ENCODE peak calls at places on chromosomes 11 and 22, in eight cellular contexts. K is NB4, Z is dorsolateral prefrontal cortex, Q is psoas muscle, J is BE2C, I is mesothelial cell of epicardium, D is endothelial cell, U is ovary. X is an unnamed sample.

GRCh38 chr11:22199243-22199642 is 6.4 kb downstream of the ANO5 start:
- DNase-seq in U (no peak), Q (no peak), Z (no peak), J (no peak), I (no peak), K (no peak), D (no peak), X (no peak)

GRCh38 chr22:49869091-49869830 is 15.6 kb downstream of the ZBED4 start:
- DNase-seq in Z (no peak), I (no peak), J (no peak), U (no peak), Q (no peak), D (no peak), K (no peak), X (peak)

GRCh38 chr11:96635655-96636054 is 245.8 kb downstream of the JRKL start:
- DNase-seq in K (no peak), J (no peak), Z (no peak), Q (peak), D (no peak), I (no peak), U (no peak), X (no peak)

GRCh38 chr11:118136341-118136740 is 16.3 kb downstream of the SCN4B start:
- DNase-seq in U (no peak), J (no peak), Q (no peak), D (no peak), I (no peak), Z (no peak), K (no peak), X (no peak)

GRCh38 chr11:45665206-45665932 is at the start of gene CHST1:
- DNase-seq in Q (peak), I (peak), D (peak), U (peak), K (peak), Z (peak), J (peak), X (no peak)

GRCh38 chr11:72742522-72743320 is 9.5 kb downstream of the ARAP1 start:
- DNase-seq in K (no peak), D (no peak), Z (no peak), U (no peak), I (no peak), Q (no peak), J (no peak), X (no peak)

GRCh38 chr11:95444309-95445202 is 213.6 kb upstream of the SESN3 start:
- DNase-seq in D (no peak), Z (no peak), I (no peak), J (no peak), U (no peak), K (no peak), Q (no peak), X (no peak)

GRCh38 chr11:85941380-85941973 is 86.3 kb downstream of the CCDC83 start:
- DNase-seq in J (peak), K (peak), U (peak), Z (peak), I (no peak), Q (peak), D (peak), X (no peak)

GRCh38 chr11:12235945-12236743 is 125.8 kb downstream of the MICAL2 start:
- DNase-seq in K (peak), Q (no peak), J (no peak), I (no peak), Z (peak), U (peak), D (no peak), X (peak)

GRCh38 chr22:23894710-23895598 is 771 bp downstream of the MIF start:
- DNase-seq in K (peak), Z (peak), U (peak), J (peak), I (peak), D (peak), Q (peak), X (peak)

GRCh38 chr11:14687943-14688627 is 44.5 kb downstream of the PDE3B start:
- DNase-seq in I (no peak), U (no peak), Q (no peak), K (no peak), Z (no peak), J (no peak), D (no peak), X (no peak)

GRCh38 chr22:49958961-49959781 is 1.4 kb upstream of the PIM3 start:
- DNase-seq in Z (no peak), I (no peak), Q (peak), K (no peak), J (peak), U (no peak), D (no peak), X (no peak)

GRCh38 chr11:61392991-61393595 is 706 bp downstream of the TMEM216 start:
- DNase-seq in I (no peak), J (no peak), U (no peak), Z (no peak), K (peak), Q (no peak), D (peak), X (no peak)

GRCh38 chr11:120131941-120132644 is 5.8 kb downstream of the TRIM29 start:
- DNase-seq in K (no peak), Z (peak), J (peak), I (peak), U (peak), Q (no peak), D (no peak), X (no peak)

GRCh38 chr22:31906086-31906485 is 38.2 kb upstream of the YWHAH start:
- DNase-seq in K (no peak), Q (no peak), U (no peak), Z (no peak), I (no peak), J (no peak), D (no peak), X (no peak)

GRCh38 chr11:2415601-2416380 is 15.2 kb downstream of the TSSC4 start:
- DNase-seq in D (no peak), I (no peak), U (no peak), Q (no peak), K (peak), J (no peak), Z (no peak), X (no peak)

GRCh38 chr11:13772223-13773046 is 104.0 kb downstream of the FAR1 start:
- DNase-seq in K (peak), Z (no peak), D (peak), J (no peak), U (no peak), Q (no peak), I (no peak), X (no peak)

GRCh38 chr11:77710358-77710757 is 72.8 kb upstream of the CLNS1A start:
- DNase-seq in J (no peak), Z (no peak), Q (no peak), D (no peak), U (no peak), I (no peak), K (no peak), X (no peak)

GRCh38 chr11:120563698-120564572 is 52.4 kb downstream of the GRIK4 start:
- DNase-seq in Q (peak), D (peak), K (peak), J (peak), U (peak), I (peak), Z (peak), X (no peak)

GRCh38 chr22:41762980-41763779 is 37.3 kb upstream of the CCDC134 start:
- DNase-seq in K (peak), Z (no peak), U (no peak), D (peak), J (peak), Q (no peak), I (peak), X (peak)

GRCh38 chr11:69523453-69523852 is 42.0 kb downstream of the LINC01488 start:
- DNase-seq in J (no peak), K (no peak), U (no peak), I (no peak), Q (no peak), Z (no peak), D (no peak), X (no peak)

GRCh38 chr11:64770120-64770519 is 8.2 kb downstream of the SF1 start:
- DNase-seq in D (no peak), Z (no peak), I (no peak), K (no peak), U (no peak), J (no peak), Q (no peak), X (no peak)

GRCh38 chr11:17931595-17931994 is 81.3 kb downstream of the SERGEF start:
- DNase-seq in K (no peak), D (no peak), Z (no peak), U (no peak), I (no peak), J (no peak), Q (no peak), X (no peak)

GRCh38 chr11:130159657-130160459 is at the start of gene ST14:
- DNase-seq in D (peak), I (peak), Z (no peak), Q (no peak), K (peak), J (no peak), U (no peak), X (no peak)

GRCh38 chr11:21541226-21541625 is 651.7 kb upstream of the ANO5 start:
- DNase-seq in Z (no peak), I (no peak), D (no peak), Q (no peak), K (no peak), U (no peak), J (no peak), X (no peak)

GRCh38 chr11:46491661-46492331 is 100.2 kb upstream of the CHRM4 start:
- DNase-seq in Z (no peak), D (no peak), I (no peak), Q (no peak), U (no peak), K (no peak), J (no peak), X (no peak)

GRCh38 chr11:103494491-103494890 is 385.3 kb downstream of the DYNC2H1 start:
- DNase-seq in D (no peak), I (no peak), Z (no peak), J (no peak), K (no peak), Q (no peak), U (no peak), X (no peak)

GRCh38 chr11:9754041-9754471 is 90.2 kb downstream of the SWAP70 start:
- DNase-seq in D (no peak), U (no peak), J (no peak), Z (no peak), I (no peak), K (peak), Q (no peak), X (no peak)
- TF ChIP-seq CTCF in D (no peak), U (no peak), J (no peak), Z (no peak), I (no peak), K (no peak), Q (no peak), X (no peak)

GRCh38 chr22:20747223-20747622 is 26.7 kb upstream of the SERPIND1 start:
- DNase-seq in I (no peak), Q (no peak), J (no peak), D (no peak), U (no peak), K (no peak), Z (no peak), X (no peak)
- TF ChIP-seq CTCF in I (no peak), Q (no peak), J (no peak), D (no peak), U (no peak), K (no peak), Z (no peak), X (no peak)

GRCh38 chr22:46129390-46130041 is 20.8 kb upstream of the PPARA start:
- DNase-seq in Q (peak), J (no peak), D (no peak), K (peak), U (peak), I (no peak), Z (no peak), X (no peak)

GRCh38 chr22:46132830-46133587 is 17.3 kb upstream of the PPARA start:
- DNase-seq in Z (no peak), I (no peak), Q (peak), D (no peak), J (no peak), K (no peak), U (no peak), X (no peak)

GRCh38 chr22:46128606-46129005 is 21.7 kb upstream of the PPARA start:
- DNase-seq in I (no peak), Q (no peak), Z (no peak), K (no peak), J (no peak), U (no peak), D (no peak), X (no peak)

GRCh38 chr22:46133588-46133855 is 16.8 kb upstream of the PPARA start:
- DNase-seq in Q (no peak), K (no peak), U (no peak), J (no peak), Z (no peak), D (no peak), I (no peak), X (no peak)

GRCh38 chr22:46131151-46131587 is 19.2 kb upstream of the PPARA start:
- DNase-seq in D (peak), Z (no peak), J (no peak), I (no peak), Q (peak), K (no peak), U (no peak), X (no peak)
- TF ChIP-seq CTCF in D (peak), Z (no peak), J (peak), I (no peak), Q (no peak), K (peak), U (no peak), X (no peak)

GRCh38 chr22:25818541-25818940 is 76.6 kb downstream of the MYO18B start:
- DNase-seq in D (no peak), Z (no peak), K (no peak), Q (no peak), J (no peak), U (no peak), I (no peak), X (no peak)
- TF ChIP-seq CTCF in D (no peak), Z (no peak), K (no peak), Q (no peak), J (no peak), U (no peak), I (no peak), X (no peak)

DNA sequence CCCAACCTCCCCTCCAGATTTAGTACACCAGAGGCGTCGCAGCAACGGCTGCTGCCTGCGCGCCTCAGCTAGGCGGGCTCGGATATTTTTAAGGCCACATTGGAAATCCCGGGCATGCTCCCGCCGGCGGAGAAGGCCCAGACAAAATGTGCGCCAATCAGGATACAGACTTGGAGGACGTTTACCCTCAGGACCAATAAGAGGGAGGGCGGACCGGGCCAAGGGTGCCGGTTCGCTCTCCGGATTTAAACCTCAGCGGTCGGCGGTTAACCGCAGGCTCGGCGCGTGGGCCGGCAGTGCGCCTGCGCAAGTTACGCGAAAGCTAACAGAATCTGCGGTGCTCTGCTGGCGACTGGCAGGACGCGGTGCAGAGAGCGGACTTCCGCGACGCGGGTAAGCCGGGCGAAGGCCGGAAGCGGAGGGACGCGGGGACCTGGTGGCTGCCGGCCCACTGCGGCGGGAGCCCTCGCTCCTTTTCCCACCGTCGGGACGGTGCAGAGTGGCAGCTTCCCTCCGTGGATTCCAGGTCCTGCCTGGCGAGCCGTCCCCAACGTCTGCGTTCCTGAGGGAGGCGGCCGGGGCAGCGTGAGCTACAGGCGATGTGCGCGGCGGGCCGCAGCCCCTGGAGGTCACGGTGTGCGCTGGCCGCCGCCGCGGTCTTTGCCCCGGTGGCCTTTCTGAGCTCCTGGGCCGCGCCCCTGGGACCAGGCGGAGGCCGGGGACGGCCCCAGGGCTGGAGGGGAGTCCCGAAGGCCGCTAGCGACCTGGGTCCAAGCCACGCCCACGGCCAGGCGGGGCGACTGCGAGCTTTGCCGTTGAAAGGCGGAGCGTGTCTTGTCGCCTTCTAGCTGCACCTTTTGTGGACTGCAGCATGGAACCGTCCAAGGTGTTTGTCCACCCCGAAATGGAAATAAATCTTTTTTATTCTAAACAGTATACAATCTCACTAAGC is at the start of gene HYLS1:
- DNase-seq in J (peak), Q (peak), K (peak), Z (peak), I (peak), D (peak), U (peak), X (peak)
- TF ChIP-seq CTCF in J (peak), Q (peak), K (peak), Z (peak), I (no peak), D (no peak), U (no peak), X (no peak)

GRCh38 chr11:1050581-1051355 is 14.2 kb upstream of the MUC6 start:
- DNase-seq in U (peak), Q (peak), Z (peak), D (peak), I (peak), K (peak), J (peak), X (peak)
- TF ChIP-seq CTCF in U (peak), Q (peak), Z (peak), D (peak), I (peak), K (peak), J (peak), X (peak)

GRCh38 chr22:19559324-19559811 is 35.2 kb upstream of the CLDN5 start:
- DNase-seq in K (no peak), D (no peak), J (no peak), I (no peak), U (no peak), Q (no peak), Z (no peak), X (no peak)
- TF ChIP-seq CTCF in K (no peak), D (no peak), J (no peak), I (no peak), U (no peak), Q (no peak), Z (no peak), X (no peak)

DNA sequence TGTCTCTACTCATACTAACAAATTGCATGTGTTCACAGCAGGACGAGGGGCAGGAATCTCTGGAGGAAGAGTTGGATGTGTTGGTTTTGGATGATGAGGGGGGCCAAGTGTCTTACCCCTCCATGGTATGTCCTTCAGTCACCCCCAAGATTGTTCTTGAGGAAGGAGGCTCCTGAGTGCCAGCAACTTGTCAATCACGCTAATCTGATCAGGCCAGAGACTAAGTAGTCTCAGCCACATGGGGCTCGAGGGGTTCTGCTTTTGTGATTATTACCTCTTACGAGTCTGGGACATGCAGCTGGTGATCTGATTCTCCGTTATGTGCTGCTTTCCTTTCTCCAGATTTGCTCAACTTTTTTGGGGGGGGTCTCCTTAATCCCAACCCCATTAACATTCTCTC is 54.3 kb downstream of the CTNND1 start:
- DNase-seq in J (no peak), U (no peak), I (no peak), Z (no peak), Q (no peak), D (no peak), K (no peak), X (no peak)
- TF ChIP-seq CTCF in J (no peak), U (no peak), I (no peak), Z (no peak), Q (no peak), D (no peak), K (no peak), X (no peak)